ENCODE peak calls at places on chromosomes 12 and 14, in eight cellular contexts. G, A, Y, L, I, K, M and J are unnamed samples.
A peak's percentile ranks its signal among the peaks of the same experiment; 100 is the strongest.

GRCh38 chr12:115871714-115872113 is 405.8 kb downstream of the MED13L start:
- DNase-seq in A (peak; percentile 24), K (no peak), L (no peak), G (peak; percentile 29), M (no peak), Y (peak; percentile 20), I (no peak), J (peak; percentile 34)

GRCh38 chr14:103404920-103405319 is 19.7 kb downstream of the MARK3 start:
- DNase-seq in K (peak; percentile 58), G (no peak), A (no peak), L (no peak), I (no peak), Y (no peak), M (no peak), J (no peak)

GRCh38 chr12:2395352-2395977 is 342.7 kb downstream of the CACNA1C start:
- DNase-seq in I (peak; percentile 61), Y (no peak), K (peak; percentile 47), L (peak; percentile 68), A (peak; percentile 50), G (peak; percentile 69), M (peak; percentile 15), J (no peak)

GRCh38 chr12:26790645-26790994 is 42.4 kb downstream of the ITPR2 start:
- DNase-seq in I (no peak), K (no peak), L (no peak), A (no peak), G (no peak), M (no peak), Y (no peak), J (no peak)

GRCh38 chr14:47389520-47389919 is 285.9 kb downstream of the MDGA2 start:
- DNase-seq in L (no peak), I (no peak), Y (no peak), G (no peak), K (no peak), M (no peak), A (no peak), J (no peak)

GRCh38 chr12:79547044-79547734 is 143.6 kb downstream of the PAWR start:
- DNase-seq in G (peak; percentile 91), Y (peak; percentile 65), L (no peak), M (no peak), K (no peak), A (peak; percentile 92), I (no peak), J (peak; percentile 83)

GRCh38 chr12:95633049-95633545 is 81.8 kb upstream of the USP44 start:
- DNase-seq in G (peak; percentile 90), K (peak; percentile 38), M (no peak), A (peak; percentile 96), L (no peak), Y (peak; percentile 85), I (peak; percentile 72), J (peak; percentile 88)

GRCh38 chr12:4115570-4115969 is 158.0 kb upstream of the CCND2 start:
- DNase-seq in Y (no peak), A (no peak), K (no peak), G (no peak), L (no peak), M (no peak), I (peak; percentile 36), J (no peak)

GRCh38 chr14:65941091-65941490 is 528.6 kb downstream of the FUT8 start:
- DNase-seq in Y (no peak), A (no peak), M (no peak), L (no peak), G (no peak), I (no peak), K (no peak), J (no peak)

GRCh38 chr12:62400135-62400534 is 66.5 kb upstream of the MON2 start:
- DNase-seq in G (no peak), M (no peak), A (no peak), Y (no peak), I (no peak), L (no peak), K (no peak), J (no peak)

GRCh38 chr12:3962661-3963483 is 89.7 kb upstream of the PARP11 start:
- DNase-seq in A (no peak), I (no peak), G (no peak), M (no peak), K (peak; percentile 32), L (no peak), Y (no peak), J (no peak)

GRCh38 chr14:77023001-77023996 is 5.2 kb downstream of the IRF2BPL start:
- DNase-seq in A (peak; percentile 16), K (peak; percentile 46), L (no peak), M (no peak), G (peak; percentile 68), I (peak; percentile 70), Y (no peak), J (peak; percentile 37)

GRCh38 chr12:69929531-69929930 is 104.5 kb downstream of the MYRFL start:
- DNase-seq in G (no peak), Y (peak; percentile 39), A (peak; percentile 20), K (no peak), I (no peak), M (no peak), L (no peak), J (peak; percentile 8)

GRCh38 chr12:116037941-116038837 is 239.3 kb downstream of the MED13L start:
- DNase-seq in Y (no peak), K (no peak), L (no peak), A (peak; percentile 58), G (no peak), I (no peak), M (no peak), J (peak; percentile 85)

DNA sequence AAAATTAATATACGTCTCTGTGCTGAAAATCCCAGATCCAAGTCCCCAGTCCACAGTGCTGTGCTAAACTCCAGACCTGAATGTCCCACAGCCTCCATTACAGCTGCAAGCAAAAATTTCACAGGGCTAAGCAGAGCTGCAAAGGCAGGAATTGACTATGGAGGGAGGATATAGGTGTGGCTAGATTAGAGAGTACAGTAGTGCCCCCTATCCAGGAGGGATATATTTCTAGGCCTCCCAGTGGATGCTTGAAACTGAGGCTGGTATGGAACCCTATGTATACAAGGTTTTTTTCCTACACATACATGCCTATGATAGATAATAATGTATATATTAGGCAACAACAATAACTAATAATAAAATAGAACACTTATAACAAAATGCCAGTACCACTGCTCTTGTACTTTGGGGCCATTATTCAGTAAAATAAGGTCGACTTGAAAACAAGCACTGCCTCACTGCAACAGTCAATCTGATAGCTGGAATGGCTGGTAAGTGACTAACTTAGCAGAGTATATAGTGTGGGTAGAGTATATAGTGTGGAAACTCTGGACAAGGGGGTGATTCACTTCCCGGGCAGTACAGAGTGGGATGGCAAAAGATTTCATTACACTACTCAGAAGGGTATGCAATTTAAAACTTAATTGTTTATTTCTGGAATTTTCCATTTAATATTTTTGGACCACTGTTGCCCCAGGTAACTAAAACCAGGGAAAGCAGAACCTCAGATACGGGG is 82.7 kb downstream of the C14orf132 start:
- DNase-seq in Y (peak; percentile 65), A (peak; percentile 66), I (no peak), K (no peak), M (no peak), L (no peak), G (no peak), J (peak; percentile 82)
- TF ChIP-seq CTCF in Y (no peak), A (no peak), I (no peak), K (no peak), M (no peak), L (no peak), G (no peak), J (peak; percentile 33)

GRCh38 chr12:53940448-53941014 is 1.9 kb downstream of the HOXC13 start:
- DNase-seq in Y (no peak), I (no peak), M (no peak), K (no peak), A (no peak), G (no peak), L (no peak), J (no peak)

GRCh38 chr12:53941187-53941586 is 2.6 kb downstream of the HOXC13 start:
- DNase-seq in Y (no peak), I (no peak), G (no peak), M (no peak), A (no peak), K (no peak), L (no peak), J (no peak)

GRCh38 chr12:53938276-53939140 is at the start of gene HOXC13:
- DNase-seq in Y (peak; percentile 2), A (peak; percentile 9), G (peak; percentile 67), M (peak; percentile 42), I (no peak), L (peak; percentile 90), K (no peak), J (no peak)

GRCh38 chr12:53937596-53938275 is 895 bp upstream of the HOXC13 start:
- DNase-seq in L (no peak), K (no peak), I (no peak), G (no peak), Y (no peak), M (no peak), A (no peak), J (no peak)

GRCh38 chr12:53939141-53940108 is 794 bp downstream of the HOXC13 start:
- DNase-seq in Y (no peak), M (no peak), A (peak; percentile 8), K (no peak), G (peak; percentile 34), I (no peak), L (peak; percentile 72), J (no peak)
- TF ChIP-seq CTCF in Y (no peak), M (no peak), A (no peak), K (no peak), G (no peak), I (no peak), L (no peak), J (no peak)

DNA sequence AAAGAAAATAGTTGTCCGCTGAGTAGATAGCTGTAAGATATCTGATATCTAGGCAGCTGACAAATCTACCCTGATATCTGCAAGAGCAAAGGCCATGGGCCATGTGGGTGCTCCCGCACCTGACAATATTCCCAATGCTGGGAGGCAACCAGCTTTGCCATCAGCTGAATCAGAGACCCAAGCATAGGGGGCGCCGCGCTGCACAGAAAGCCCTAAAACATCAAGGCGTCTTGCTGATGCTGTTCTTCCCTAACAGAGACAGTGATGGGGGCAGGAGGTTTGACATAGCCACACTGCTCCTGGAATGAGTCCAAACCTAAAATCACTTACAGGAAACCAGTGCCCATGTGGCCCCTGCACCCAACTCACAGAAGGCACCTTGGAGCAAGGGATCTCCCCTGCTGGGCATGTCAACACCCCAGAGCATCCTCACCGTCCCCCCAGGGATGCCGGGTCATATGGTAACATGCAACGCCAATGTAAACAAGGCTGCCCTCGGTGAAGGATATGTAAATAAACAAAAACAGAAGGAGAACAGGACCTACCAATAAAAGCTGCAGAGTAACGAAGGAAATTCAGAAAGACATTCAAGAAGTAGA is 199.5 kb downstream of the TMEM132D start:
- DNase-seq in L (no peak), K (no peak), I (no peak), M (no peak), G (no peak), A (no peak), Y (no peak), J (no peak)
- TF ChIP-seq CTCF in L (no peak), K (no peak), I (no peak), M (no peak), G (no peak), A (no peak), Y (peak; percentile 14), J (no peak)

GRCh38 chr14:92546347-92547053 is 32.9 kb downstream of the RIN3 start:
- DNase-seq in I (peak; percentile 27), L (no peak), G (peak; percentile 52), K (no peak), Y (peak; percentile 16), A (peak; percentile 60), M (no peak), J (peak; percentile 21)
- TF ChIP-seq CTCF in I (no peak), L (no peak), G (no peak), K (no peak), Y (peak; percentile 4), A (no peak), M (no peak), J (no peak)